ENCODE peak calls at places on chromosomes 12 and 14, in four cellular contexts. Z is iPS DF 6.9, I is right atrium auricular region, G is neuronal stem cell. O is an unnamed sample.

GRCh38 chr12:32559434-32559833 is 119.7 kb upstream of the DNM1L start:
- DNase-seq in Z (no peak), I (no peak), G (no peak), O (no peak)

GRCh38 chr12:57850924-57851323 is 4.4 kb upstream of the CTDSP2 start:
- DNase-seq in Z (no peak), I (no peak), G (no peak), O (no peak)

GRCh38 chr14:24597403-24597802 is 12.1 kb downstream of the GZMH start:
- DNase-seq in Z (no peak), I (no peak), G (no peak), O (no peak)

GRCh38 chr12:88308825-88309224 is 166.7 kb downstream of the TMTC3 start:
- DNase-seq in Z (no peak), I (no peak), G (no peak), O (peak; percentile 90)

GRCh38 chr12:11672361-11672760 is 22.9 kb downstream of the ETV6 start:
- DNase-seq in Z (no peak), I (no peak), G (no peak), O (no peak)

GRCh38 chr12:49097381-49097780 is 2.8 kb upstream of the DHH start:
- DNase-seq in Z (no peak), I (no peak), G (no peak), O (no peak)

GRCh38 chr12:125284945-125285344 is 219.7 kb downstream of the AACS start:
- DNase-seq in Z (no peak), I (no peak), G (no peak), O (no peak)

GRCh38 chr12:32367381-32367780 is 32.0 kb upstream of the FGD4 start:
- DNase-seq in Z (no peak), I (no peak), G (no peak), O (no peak)

GRCh38 chr12:52227767-52228166 is 5.3 kb upstream of the KRT7 start:
- DNase-seq in Z (no peak), I (no peak), G (no peak), O (no peak)

GRCh38 chr12:64059685-64060084 is 162.4 kb downstream of the KICS2 start:
- DNase-seq in Z (no peak), I (no peak), G (no peak), O (no peak)

GRCh38 chr14:97369901-97370300 is 572.7 kb downstream of the VRK1 start:
- DNase-seq in Z (no peak), I (no peak), G (no peak), O (no peak)

GRCh38 chr12:86669010-86669409 is 412.8 kb upstream of the MGAT4C start:
- DNase-seq in Z (no peak), I (no peak), G (no peak), O (no peak)

GRCh38 chr12:49201595-49202295 is 12.9 kb upstream of the TUBA1A start:
- DNase-seq in Z (no peak), I (peak; percentile 57), G (no peak), O (no peak)

GRCh38 chr12:120361506-120362208 is 7.3 kb downstream of the MSI1 start:
- DNase-seq in Z (peak; percentile 81), I (peak; percentile 59), G (peak; percentile 99), O (peak; percentile 95)

GRCh38 chr12:2240390-2240789 is 187.6 kb downstream of the CACNA1C start:
- DNase-seq in Z (no peak), I (no peak), G (no peak), O (no peak)

GRCh38 chr12:2242206-2242605 is 189.4 kb downstream of the CACNA1C start:
- DNase-seq in Z (no peak), I (no peak), G (no peak), O (no peak)

GRCh38 chr12:2238111-2238510 is 185.3 kb downstream of the CACNA1C start:
- DNase-seq in Z (no peak), I (no peak), G (no peak), O (no peak)

GRCh38 chr12:2240984-2241383 is 188.2 kb downstream of the CACNA1C start:
- DNase-seq in Z (no peak), I (no peak), G (no peak), O (peak; percentile 35)

GRCh38 chr12:2239376-2240010 is 186.7 kb downstream of the CACNA1C start:
- DNase-seq in Z (no peak), I (no peak), G (no peak), O (peak; percentile 50)
- H3K4me1 ChIP-seq in Z (peaks cover 10% of the 10 kb centered on the region), I (peaks cover 67% of the 10 kb centered on the region), G (peaks cover 16% of the 10 kb centered on the region), O (peaks cover 39% of the 10 kb centered on the region)

GRCh38 chr12:54360717-54361456 is 3.4 kb downstream of the GPR84 start:
- DNase-seq in Z (no peak), I (no peak), G (peak; percentile 87), O (peak; percentile 92)
- H3K27ac ChIP-seq in Z (no peak overlapping the region), I (peak overlapping the region; percentile 86), G (peak overlapping the region; percentile 51), O (peak overlapping the region; percentile 81)

GRCh38 chr12:123063535-123063934 is 83.1 kb downstream of the ARL6IP4 start:
- DNase-seq in Z (peak; percentile 73), I (no peak), G (peak; percentile 33), O (peak; percentile 45)

GRCh38 chr12:123067654-123068053 is 83.2 kb downstream of the PITPNM2 start:
- DNase-seq in Z (no peak), I (no peak), G (no peak), O (no peak)

GRCh38 chr12:123064885-123065619 is 84.6 kb downstream of the ARL6IP4 start:
- DNase-seq in Z (no peak), I (no peak), G (no peak), O (no peak)

GRCh38 chr12:123064356-123064755 is 83.9 kb downstream of the ARL6IP4 start:
- DNase-seq in Z (no peak), I (peak; percentile 76), G (no peak), O (no peak)

GRCh38 chr12:123065666-123066457 is 85.0 kb downstream of the PITPNM2 start:
- DNase-seq in Z (no peak), I (no peak), G (no peak), O (no peak)
- H3K4me1 ChIP-seq in Z (no peaks in the 10 kb centered on the region), I (peaks cover 83% of the 10 kb centered on the region), G (no peaks in the 10 kb centered on the region), O (peaks cover 57% of the 10 kb centered on the region)

GRCh38 chr14:89540009-89540829 is 123.2 kb upstream of the FOXN3 start:
- DNase-seq in Z (no peak), I (no peak), G (no peak), O (peak; percentile 31)
- H3K27ac ChIP-seq in Z (no peak overlapping the region), I (no peak overlapping the region), G (no peak overlapping the region), O (no peak overlapping the region)

GRCh38 chr12:104482113-104482512 is 25.4 kb downstream of the CHST11 start:
- DNase-seq in Z (no peak), I (no peak), G (no peak), O (no peak)

GRCh38 chr12:104480012-104480411 is 23.3 kb downstream of the CHST11 start:
- DNase-seq in Z (no peak), I (no peak), G (no peak), O (no peak)

GRCh38 chr12:104485651-104486341 is 29.0 kb downstream of the CHST11 start:
- DNase-seq in Z (no peak), I (no peak), G (no peak), O (no peak)

GRCh38 chr12:104480826-104481457 is 24.2 kb downstream of the CHST11 start:
- DNase-seq in Z (no peak), I (no peak), G (no peak), O (no peak)

GRCh38 chr12:104482748-104483147 is 26.0 kb downstream of the CHST11 start:
- DNase-seq in Z (no peak), I (no peak), G (no peak), O (no peak)
- H3K4me1 ChIP-seq in Z (no peaks in the 10 kb centered on the region), I (peaks cover 39% of the 10 kb centered on the region), G (peaks cover 3% of the 10 kb centered on the region), O (peaks cover 9% of the 10 kb centered on the region)

GRCh38 chr14:23240661-23241060 is 2.9 kb downstream of the RNF212B start:
- DNase-seq in Z (no peak), I (no peak), G (no peak), O (no peak)
- H3K27ac ChIP-seq in Z (no peak overlapping the region), I (no peak overlapping the region), G (no peak overlapping the region), O (no peak overlapping the region)

GRCh38 chr12:124279315-124279714 is 15.6 kb upstream of the RFLNA start:
- DNase-seq in Z (no peak), I (no peak), G (no peak), O (no peak)

GRCh38 chr12:124281309-124281708 is 13.6 kb upstream of the RFLNA start:
- DNase-seq in Z (no peak), I (no peak), G (no peak), O (no peak)

GRCh38 chr12:124277394-124278222 is 17.3 kb upstream of the RFLNA start:
- DNase-seq in Z (no peak), I (no peak), G (no peak), O (no peak)

GRCh38 chr12:124278389-124279101 is 16.3 kb upstream of the RFLNA start:
- DNase-seq in Z (no peak), I (no peak), G (no peak), O (no peak)

DNA sequence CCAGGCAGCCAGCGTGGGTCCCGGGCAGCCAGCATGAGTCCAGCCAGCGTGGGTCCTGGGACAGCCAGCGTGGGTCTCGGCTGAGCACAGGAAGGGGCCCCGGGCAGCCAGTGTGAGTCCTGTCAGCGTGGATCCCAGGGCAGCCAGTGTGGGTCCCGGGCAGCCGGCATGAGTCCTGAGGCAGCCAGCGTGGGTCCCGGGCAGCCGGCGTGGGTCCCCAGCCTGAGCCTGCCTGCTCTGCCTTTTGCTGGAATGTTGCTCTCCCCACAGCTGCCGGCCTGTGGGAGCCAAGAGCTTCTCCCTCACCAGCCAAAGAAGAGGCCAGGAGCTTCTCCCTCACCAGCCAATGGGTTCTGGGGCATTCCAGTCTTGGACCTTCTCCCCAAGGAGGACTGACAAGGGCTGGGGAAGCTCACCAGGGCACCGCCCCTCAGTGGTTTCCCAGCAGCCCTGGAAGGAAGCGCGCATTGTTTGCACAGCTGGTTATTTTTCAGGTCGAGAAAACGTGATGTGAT is 15.0 kb upstream of the RFLNA start:
- DNase-seq in Z (no peak), I (no peak), G (no peak), O (no peak)
- H3K4me1 ChIP-seq in Z (no peaks in the 10 kb centered on the region), I (peaks cover 6% of the 10 kb centered on the region), G (peaks cover 7% of the 10 kb centered on the region), O (no peaks in the 10 kb centered on the region)

GRCh38 chr14:60734465-60735242 is at the start of gene MNAT1:
- DNase-seq in Z (no peak), I (peak; percentile 81), G (peak; percentile 72), O (peak; percentile 86)
- H3K27ac ChIP-seq in Z (no peak within 1 kb of the TSS), I (peak within 1 kb of the TSS; percentile 45), G (no peak within 1 kb of the TSS), O (peak within 1 kb of the TSS; percentile 89)

DNA sequence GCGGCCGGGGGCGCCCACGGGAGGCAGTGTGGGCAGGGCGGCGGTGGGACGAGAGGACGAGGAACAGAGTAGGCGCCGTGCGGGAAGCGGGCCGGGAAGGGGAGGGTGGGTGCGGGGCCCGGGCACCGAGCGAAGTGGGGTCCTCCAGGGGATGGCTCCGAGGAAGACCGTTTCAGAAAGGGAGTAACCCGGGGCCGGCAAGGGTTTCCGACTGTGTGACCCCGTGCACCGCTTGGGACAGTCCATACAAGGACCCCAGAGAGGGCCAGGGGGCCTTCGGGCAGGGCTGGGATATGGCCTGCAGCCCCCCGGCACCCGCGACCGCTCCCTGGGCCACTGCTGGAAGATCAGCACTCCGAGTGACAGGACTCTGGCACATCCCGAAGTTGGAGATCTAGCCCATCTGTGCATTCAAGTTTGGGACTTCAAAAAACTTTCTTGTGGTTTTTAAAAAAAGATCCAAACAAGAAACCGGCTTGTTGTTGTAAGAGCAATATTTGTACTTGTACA is 448 bp downstream of the TSPAN9 start:
- DNase-seq in Z (no peak), I (no peak), G (no peak), O (no peak)
- H3K4me1 ChIP-seq in Z (peaks cover 1% of the 10 kb centered on the region), I (peaks cover 54% of the 10 kb centered on the region), G (peaks cover 4% of the 10 kb centered on the region), O (no peaks in the 10 kb centered on the region)